ENCODE peak calls at places on chromosomes 5 and 9, in four cellular contexts. Z is IMR-90, C is H9, B is H1. N is an unnamed sample.

GRCh38 chr9:131476777-131477345 is 25.9 kb upstream of the POMT1 start:
- DNase-seq in B (no peak), C (no peak), Z (no peak), N (no peak)

GRCh38 chr5:130243641-130244040 is 339.4 kb downstream of the CHSY3 start:
- DNase-seq in C (peak; percentile 35), Z (no peak), B (no peak), N (peak; percentile 48)

GRCh38 chr5:173926359-173926758 is 38.2 kb downstream of the CPEB4 start:
- DNase-seq in Z (peak; percentile 66), B (no peak), C (no peak), N (no peak)

GRCh38 chr9:125747765-125748510 is 765 bp downstream of the PBX3 start:
- DNase-seq in B (peak; percentile 63), Z (no peak), C (no peak), N (peak; percentile 47)

GRCh38 chr5:121006206-121006605 is 542.1 kb downstream of the PRR16 start:
- DNase-seq in B (no peak), Z (peak; percentile 0), C (no peak), N (no peak)

GRCh38 chr5:79935992-79936643 is 54.9 kb downstream of the MTX3 start:
- DNase-seq in B (no peak), C (no peak), Z (peak; percentile 24), N (peak; percentile 12)

GRCh38 chr5:107184066-107184465 is 486.7 kb downstream of the EFNA5 start:
- DNase-seq in C (no peak), Z (no peak), B (no peak), N (no peak)

GRCh38 chr5:109005611-109006010 is 257.9 kb downstream of the FER start:
- DNase-seq in C (no peak), Z (no peak), B (no peak), N (no peak)

GRCh38 chr5:57761513-57761912 is 278.9 kb upstream of the ACTBL2 start:
- DNase-seq in C (peak; percentile 34), Z (no peak), B (no peak), N (no peak)

GRCh38 chr5:115986358-115986757 is 24.1 kb downstream of the LVRN start:
- DNase-seq in Z (peak; percentile 80), C (no peak), B (no peak), N (no peak)

GRCh38 chr5:177593511-177593910 is 1.5 kb downstream of the TMED9 start:
- DNase-seq in C (no peak), B (no peak), Z (no peak), N (no peak)

GRCh38 chr5:173498286-173498685 is 118.2 kb downstream of the BOD1 start:
- DNase-seq in Z (peak; percentile 64), C (no peak), B (peak; percentile 39), N (no peak)

GRCh38 chr9:35035851-35036701 is 36.3 kb downstream of the VCP start:
- DNase-seq in C (peak; percentile 75), B (no peak), Z (peak; percentile 38), N (no peak)

GRCh38 chr5:13250450-13251291 is 693.8 kb downstream of the DNAH5 start:
- DNase-seq in Z (peak; percentile 6), B (no peak), C (no peak), N (peak; percentile 52)

GRCh38 chr5:37198842-37199241 is 50.3 kb downstream of the CPLANE1 start:
- DNase-seq in B (no peak), Z (peak; percentile 33), C (no peak), N (no peak)

GRCh38 chr5:56323505-56323904 is 90.4 kb upstream of the ANKRD55 start:
- DNase-seq in Z (peak; percentile 76), C (no peak), B (no peak), N (peak; percentile 67)

GRCh38 chr9:37971107-37971459 is 67.2 kb upstream of the SLC25A51 start:
- DNase-seq in B (no peak), Z (peak; percentile 72), C (no peak), N (no peak)

GRCh38 chr5:155514105-155514563 is 500.6 kb downstream of the KIF4B start:
- DNase-seq in C (no peak), B (no peak), Z (no peak), N (peak; percentile 50)

GRCh38 chr9:129627556-129628492 is 1.9 kb downstream of the NTMT1 start:
- DNase-seq in B (no peak), C (no peak), Z (no peak), N (no peak)

GRCh38 chr9:95780751-95781150 is 94.7 kb upstream of the ERCC6L2 start:
- DNase-seq in C (no peak), B (peak; percentile 19), Z (no peak), N (no peak)

GRCh38 chr5:115542076-115542475 is 2.5 kb downstream of the FEM1C start:
- DNase-seq in Z (peak; percentile 16), B (no peak), C (no peak), N (no peak)

GRCh38 chr5:11963227-11963626 is 59.0 kb upstream of the CTNND2 start:
- DNase-seq in B (no peak), C (no peak), Z (no peak), N (no peak)
- H3K27ac ChIP-seq in B (no peak overlapping the region), C (no peak overlapping the region), Z (no peak overlapping the region), N (no peak overlapping the region)

GRCh38 chr9:6049798-6050197 is 34.4 kb upstream of the RANBP6 start:
- DNase-seq in Z (no peak), B (no peak), C (peak; percentile 60), N (peak; percentile 82)

GRCh38 chr9:6051511-6051950 is 36.1 kb upstream of the RANBP6 start:
- DNase-seq in Z (no peak), C (no peak), B (no peak), N (no peak)

GRCh38 chr9:6047020-6047419 is 31.6 kb upstream of the RANBP6 start:
- DNase-seq in B (no peak), C (no peak), Z (no peak), N (no peak)

GRCh38 chr9:6045364-6045763 is 29.9 kb upstream of the RANBP6 start:
- DNase-seq in C (no peak), B (no peak), Z (no peak), N (no peak)

DNA sequence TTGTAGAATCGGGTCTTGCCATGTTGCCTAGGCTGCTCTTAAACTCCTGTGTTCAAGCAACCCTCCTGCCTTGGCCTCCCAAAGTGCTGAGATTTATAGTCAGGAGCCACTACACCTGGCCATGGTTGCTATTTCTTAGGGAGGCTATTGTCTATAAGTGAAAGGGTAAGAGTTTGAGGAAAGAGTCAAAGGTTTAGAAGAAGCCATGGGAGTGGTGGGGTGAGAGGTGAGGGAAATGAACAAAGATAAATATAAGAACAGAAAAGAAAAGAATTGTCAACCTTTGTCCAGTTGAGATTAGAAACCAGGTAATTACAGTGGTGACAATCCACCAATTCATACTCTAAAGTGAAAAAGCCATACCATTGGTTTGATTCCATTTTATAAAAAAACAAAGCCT is 32.6 kb upstream of the RANBP6 start:
- DNase-seq in Z (no peak), C (no peak), B (no peak), N (no peak)
- H3K56ac ChIP-seq in Z (no peak overlapping the region), C (no peak overlapping the region), B (no peak overlapping the region), N (no peak overlapping the region)

DNA sequence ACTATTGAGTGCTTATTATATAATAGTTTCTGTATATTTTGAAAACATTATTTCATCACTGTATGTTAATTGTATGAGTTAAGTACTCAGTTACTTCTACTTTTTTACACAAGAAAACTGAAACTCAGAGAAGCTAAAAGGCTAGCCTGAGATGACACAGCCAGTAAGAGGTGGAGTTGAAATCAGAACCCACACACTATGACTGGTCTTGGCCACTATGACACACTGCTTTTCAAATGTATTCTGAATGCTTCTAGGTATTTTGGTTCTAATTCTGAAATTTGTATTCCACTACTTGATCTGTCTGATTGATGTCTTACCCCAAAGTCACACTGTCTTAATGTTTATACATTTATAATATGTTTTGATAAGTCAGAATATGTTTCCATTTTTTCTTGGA is 181.8 kb downstream of the ZDHHC21 start:
- DNase-seq in B (no peak), C (no peak), Z (no peak), N (no peak)
- H3K27ac ChIP-seq in B (no peak overlapping the region), C (no peak overlapping the region), Z (no peak overlapping the region), N (no peak overlapping the region)

DNA sequence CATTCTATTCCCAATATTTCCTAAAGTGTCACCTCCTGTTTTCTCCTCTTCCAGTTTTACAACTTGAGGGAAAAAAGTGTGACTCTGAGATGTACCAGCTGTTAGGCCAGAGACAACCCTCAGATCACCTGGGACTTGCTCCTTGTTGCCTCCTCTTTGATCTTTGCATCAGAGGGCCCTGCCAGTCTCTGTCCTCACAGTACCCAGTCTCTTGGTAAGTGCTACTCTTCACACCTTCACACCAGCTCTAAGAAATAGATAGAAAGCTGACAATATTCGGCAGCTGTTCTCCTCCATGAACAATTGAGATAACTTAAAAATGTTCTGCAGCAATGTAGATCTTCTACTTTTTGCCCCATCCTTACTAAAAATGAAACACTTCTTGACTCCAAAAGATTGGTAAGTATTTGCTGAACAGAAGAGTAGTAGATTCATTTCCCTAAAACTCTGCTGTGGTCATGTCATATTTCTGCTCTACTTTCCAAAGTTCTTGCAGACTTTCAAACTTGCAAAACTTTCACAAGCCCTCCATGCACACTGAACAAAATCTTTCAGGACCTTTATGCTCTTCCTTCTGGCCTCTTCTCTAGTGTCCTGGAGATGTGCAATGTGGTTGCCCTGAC is 188.5 kb downstream of the SNX18 start:
- DNase-seq in C (no peak), B (no peak), Z (no peak), N (no peak)
- H3K56ac ChIP-seq in C (no peak overlapping the region), B (no peak overlapping the region), Z (no peak overlapping the region), N (no peak overlapping the region)

GRCh38 chr9:89661956-89662717 is 57.3 kb downstream of the GADD45G start:
- DNase-seq in B (peak; percentile 95), Z (peak; percentile 86), C (peak; percentile 98), N (peak; percentile 97)
- H3K27ac ChIP-seq in B (no peak overlapping the region), Z (no peak overlapping the region), C (no peak overlapping the region), N (no peak overlapping the region)

GRCh38 chr9:72597181-72597517 is 75.7 kb downstream of the TMC1 start:
- DNase-seq in B (peak; percentile 45), Z (no peak), C (peak; percentile 34), N (peak; percentile 35)

GRCh38 chr9:72589684-72590555 is 68.5 kb downstream of the TMC1 start:
- DNase-seq in B (no peak), Z (peak; percentile 16), C (no peak), N (no peak)

GRCh38 chr9:72588336-72588735 is 66.9 kb downstream of the TMC1 start:
- DNase-seq in B (no peak), C (no peak), Z (peak; percentile 29), N (no peak)

GRCh38 chr9:72596451-72597180 is 75.2 kb downstream of the TMC1 start:
- DNase-seq in Z (no peak), B (no peak), C (no peak), N (no peak)

GRCh38 chr9:72592501-72593403 is 71.3 kb downstream of the TMC1 start:
- DNase-seq in Z (peak; percentile 72), C (peak; percentile 41), B (peak; percentile 46), N (peak; percentile 63)
- H3K56ac ChIP-seq in Z (no peak overlapping the region), C (no peak overlapping the region), B (no peak overlapping the region), N (no peak overlapping the region)

DNA sequence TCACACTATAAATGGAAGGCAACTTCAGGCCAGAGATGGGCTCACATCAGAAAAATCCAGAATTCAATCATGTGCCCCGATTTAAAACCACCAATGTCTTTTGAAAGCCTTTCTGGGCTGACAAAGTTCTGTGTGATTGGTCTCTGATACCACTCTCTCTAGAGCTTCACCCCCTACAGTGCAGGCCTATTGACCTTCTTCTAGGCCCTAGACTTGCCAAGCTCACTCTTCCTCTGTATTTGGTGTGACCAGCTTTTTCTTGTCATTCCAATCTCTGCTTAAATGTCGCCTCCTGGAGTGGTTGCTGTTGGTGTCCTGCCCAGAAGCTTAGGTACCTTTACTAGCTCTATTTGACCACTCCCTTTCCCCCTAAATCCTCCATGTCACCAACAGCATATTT is 78.7 kb downstream of the GCNT4 start:
- DNase-seq in C (no peak), Z (no peak), B (no peak), N (peak; percentile 40)
- H3K27ac ChIP-seq in C (no peak overlapping the region), Z (no peak overlapping the region), B (no peak overlapping the region), N (no peak overlapping the region)

GRCh38 chr5:149737355-149737754 is 7.2 kb downstream of the PPARGC1B start:
- DNase-seq in Z (no peak), C (no peak), B (no peak), N (no peak)
- H3K56ac ChIP-seq in Z (no peak overlapping the region), C (no peak overlapping the region), B (no peak overlapping the region), N (no peak overlapping the region)

GRCh38 chr5:150661086-150661485 is at the start of gene MYOZ3:
- DNase-seq in B (no peak), C (peak; percentile 26), Z (no peak), N (peak; percentile 6)
- H3K27ac ChIP-seq in B (no peak within 1 kb of the TSS), C (no peak within 1 kb of the TSS), Z (peak within 1 kb of the TSS; percentile 39), N (no peak within 1 kb of the TSS)

N was measured in mesendoderm.